ENCODE peak calls at places on chromosome 2, in six cellular contexts. One of them, this sample, is unnamed. For H3K4me1, the result is how much of the 10 kb centered on the place peaks cover.

GRCh38 chr2:182862003-182862402 is 4.4 kb downstream of the FRZB start:
- DNase-seq in right lobe of liver: peak
- DNase-seq in adrenal gland: no peak
- DNase-seq in IMR-90: no peak
- DNase-seq in breast epithelium: no peak
- DNase-seq in HepG2: no peak
- DNase-seq in this sample: no peak

GRCh38 chr2:8145385-8145784 is 536.5 kb upstream of the ID2 start:
- DNase-seq in adrenal gland: no peak
- DNase-seq in right lobe of liver: no peak
- DNase-seq in IMR-90: peak
- DNase-seq in HepG2: no peak
- DNase-seq in breast epithelium: no peak
- DNase-seq in this sample: no peak

GRCh38 chr2:20106746-20107145 is 55.3 kb upstream of the LAPTM4A start:
- DNase-seq in HepG2: no peak
- DNase-seq in IMR-90: no peak
- DNase-seq in adrenal gland: peak
- DNase-seq in right lobe of liver: peak
- DNase-seq in breast epithelium: no peak
- DNase-seq in this sample: no peak

GRCh38 chr2:36708119-36708741 is 11.7 kb downstream of the VIT start:
- DNase-seq in IMR-90: peak
- DNase-seq in right lobe of liver: no peak
- DNase-seq in HepG2: no peak
- DNase-seq in adrenal gland: no peak
- DNase-seq in breast epithelium: no peak
- DNase-seq in this sample: no peak

GRCh38 chr2:231545105-231545902 is 15.1 kb upstream of the NMUR1 start:
- DNase-seq in breast epithelium: no peak
- DNase-seq in adrenal gland: no peak
- DNase-seq in right lobe of liver: no peak
- DNase-seq in HepG2: no peak
- DNase-seq in IMR-90: peak
- DNase-seq in this sample: no peak

GRCh38 chr2:28709101-28709500 is 42.5 kb upstream of the PPP1CB start:
- DNase-seq in HepG2: peak
- DNase-seq in breast epithelium: no peak
- DNase-seq in right lobe of liver: peak
- DNase-seq in IMR-90: peak
- DNase-seq in adrenal gland: no peak
- DNase-seq in this sample: no peak

GRCh38 chr2:227627769-227628168 is 10.5 kb downstream of the SCYGR4 start:
- DNase-seq in IMR-90: no peak
- DNase-seq in right lobe of liver: no peak
- DNase-seq in breast epithelium: no peak
- DNase-seq in HepG2: no peak
- DNase-seq in adrenal gland: no peak
- DNase-seq in this sample: no peak

GRCh38 chr2:96374211-96374951 is 38.8 kb downstream of the NCAPH start:
- DNase-seq in IMR-90: peak
- DNase-seq in HepG2: no peak
- DNase-seq in breast epithelium: peak
- DNase-seq in right lobe of liver: peak
- DNase-seq in adrenal gland: no peak
- DNase-seq in this sample: no peak

GRCh38 chr2:217069263-217070042 is 209.6 kb upstream of the TNP1 start:
- DNase-seq in right lobe of liver: no peak
- DNase-seq in IMR-90: peak
- DNase-seq in HepG2: no peak
- DNase-seq in breast epithelium: no peak
- DNase-seq in adrenal gland: no peak
- DNase-seq in this sample: no peak

GRCh38 chr2:206004004-206004693 is 81.8 kb downstream of the INO80D start:
- DNase-seq in breast epithelium: no peak
- DNase-seq in HepG2: peak
- DNase-seq in right lobe of liver: no peak
- DNase-seq in IMR-90: peak
- DNase-seq in adrenal gland: no peak
- DNase-seq in this sample: no peak

GRCh38 chr2:65349863-65350262 is 82.5 kb downstream of the SPRED2 start:
- DNase-seq in HepG2: peak
- DNase-seq in IMR-90: peak
- DNase-seq in right lobe of liver: no peak
- DNase-seq in breast epithelium: no peak
- DNase-seq in adrenal gland: no peak
- DNase-seq in this sample: no peak

GRCh38 chr2:203934006-203934632 is 2.4 kb upstream of the ICOS start:
- DNase-seq in HepG2: no peak
- DNase-seq in adrenal gland: no peak
- DNase-seq in right lobe of liver: no peak
- DNase-seq in breast epithelium: no peak
- DNase-seq in IMR-90: no peak
- DNase-seq in this sample: no peak

GRCh38 chr2:71513721-71514120 is 60.4 kb downstream of the DYSF start:
- DNase-seq in breast epithelium: no peak
- DNase-seq in IMR-90: no peak
- DNase-seq in HepG2: no peak
- DNase-seq in right lobe of liver: no peak
- DNase-seq in adrenal gland: no peak
- DNase-seq in this sample: no peak

GRCh38 chr2:112701092-112701491 is 19.7 kb upstream of the NT5DC4 start:
- DNase-seq in HepG2: no peak
- DNase-seq in breast epithelium: no peak
- DNase-seq in IMR-90: peak
- DNase-seq in right lobe of liver: peak
- DNase-seq in adrenal gland: no peak
- DNase-seq in this sample: no peak

GRCh38 chr2:236309669-236310029 is 45.4 kb upstream of the ASB18 start:
- DNase-seq in breast epithelium: no peak
- DNase-seq in IMR-90: no peak
- DNase-seq in adrenal gland: no peak
- DNase-seq in HepG2: peak
- DNase-seq in right lobe of liver: no peak
- DNase-seq in this sample: no peak

GRCh38 chr2:112949456-112949855 is 28.4 kb upstream of the IL36G start:
- DNase-seq in breast epithelium: no peak
- DNase-seq in HepG2: no peak
- DNase-seq in adrenal gland: no peak
- DNase-seq in right lobe of liver: no peak
- DNase-seq in IMR-90: no peak
- DNase-seq in this sample: no peak

GRCh38 chr2:46547223-46548102 is 68.1 kb downstream of the TMEM247 start:
- DNase-seq in IMR-90: no peak
- DNase-seq in breast epithelium: no peak
- DNase-seq in HepG2: peak
- DNase-seq in right lobe of liver: no peak
- DNase-seq in adrenal gland: peak
- DNase-seq in this sample: no peak

GRCh38 chr2:196271786-196272185 is 100.4 kb upstream of the STK17B start:
- DNase-seq in HepG2: no peak
- DNase-seq in breast epithelium: no peak
- DNase-seq in IMR-90: no peak
- DNase-seq in adrenal gland: no peak
- DNase-seq in right lobe of liver: no peak
- DNase-seq in this sample: no peak

GRCh38 chr2:37456479-37456878 is 112.0 kb downstream of the QPCT start:
- DNase-seq in breast epithelium: no peak
- DNase-seq in IMR-90: no peak
- DNase-seq in right lobe of liver: no peak
- DNase-seq in HepG2: no peak
- DNase-seq in adrenal gland: no peak
- DNase-seq in this sample: no peak

GRCh38 chr2:134189009-134189717 is 64.7 kb upstream of the MGAT5 start:
- DNase-seq in breast epithelium: no peak
- DNase-seq in right lobe of liver: no peak
- DNase-seq in HepG2: no peak
- DNase-seq in IMR-90: peak
- DNase-seq in adrenal gland: no peak
- DNase-seq in this sample: no peak

GRCh38 chr2:229174794-229175529 is 96.1 kb downstream of the PID1 start:
- DNase-seq in right lobe of liver: no peak
- DNase-seq in adrenal gland: peak
- DNase-seq in breast epithelium: no peak
- DNase-seq in HepG2: no peak
- DNase-seq in IMR-90: peak
- DNase-seq in this sample: no peak

GRCh38 chr2:162773352-162773751 is 65.2 kb downstream of the KCNH7 start:
- DNase-seq in IMR-90: no peak
- DNase-seq in adrenal gland: no peak
- DNase-seq in breast epithelium: no peak
- DNase-seq in HepG2: no peak
- DNase-seq in right lobe of liver: no peak
- DNase-seq in this sample: no peak

GRCh38 chr2:217246108-217246507 is 386.2 kb upstream of the TNP1 start:
- DNase-seq in HepG2: no peak
- DNase-seq in IMR-90: no peak
- DNase-seq in breast epithelium: no peak
- DNase-seq in right lobe of liver: no peak
- DNase-seq in adrenal gland: no peak
- DNase-seq in this sample: no peak

GRCh38 chr2:142603761-142604160 is 273.7 kb upstream of the KYNU start:
- DNase-seq in HepG2: no peak
- DNase-seq in IMR-90: no peak
- DNase-seq in right lobe of liver: no peak
- DNase-seq in adrenal gland: no peak
- DNase-seq in breast epithelium: no peak
- DNase-seq in this sample: no peak

GRCh38 chr2:180258579-180258978 is 251.5 kb upstream of the CWC22 start:
- DNase-seq in HepG2: no peak
- DNase-seq in adrenal gland: no peak
- DNase-seq in breast epithelium: no peak
- DNase-seq in IMR-90: no peak
- DNase-seq in right lobe of liver: no peak
- DNase-seq in this sample: no peak

GRCh38 chr2:70069049-70069448 is 18.2 kb upstream of the PCBP1 start:
- DNase-seq in right lobe of liver: peak
- DNase-seq in IMR-90: peak
- DNase-seq in breast epithelium: no peak
- DNase-seq in HepG2: peak
- DNase-seq in adrenal gland: no peak
- DNase-seq in this sample: no peak

GRCh38 chr2:2707111-2708035 is 376.3 kb upstream of the MYT1L start:
- DNase-seq in right lobe of liver: no peak
- DNase-seq in breast epithelium: no peak
- DNase-seq in adrenal gland: no peak
- DNase-seq in HepG2: no peak
- DNase-seq in IMR-90: no peak
- DNase-seq in this sample: no peak

DNA sequence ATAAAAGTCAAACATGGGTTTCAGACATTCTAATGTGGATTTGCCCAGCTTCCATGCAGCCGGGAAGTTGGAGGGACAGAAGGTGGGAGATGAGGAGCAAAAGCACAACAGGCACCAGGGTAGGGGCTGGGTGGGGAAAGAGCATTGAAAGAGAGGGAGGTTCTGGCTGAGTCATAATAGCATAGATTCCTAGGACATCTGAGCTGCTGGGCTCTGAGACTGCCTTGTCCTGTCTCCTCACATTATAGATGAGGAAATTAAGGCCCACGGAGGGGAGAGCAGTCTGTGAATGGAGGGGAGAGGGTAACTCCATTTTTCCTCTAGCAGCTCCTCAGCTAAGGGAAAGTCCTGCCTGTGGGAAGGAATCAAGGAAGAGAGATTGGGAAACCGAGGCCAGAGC is 26.1 kb downstream of the SH2D6 start:
- DNase-seq in breast epithelium: no peak
- DNase-seq in right lobe of liver: no peak
- DNase-seq in HepG2: no peak
- DNase-seq in IMR-90: peak
- DNase-seq in adrenal gland: no peak
- DNase-seq in this sample: no peak
- H3K27ac ChIP-seq in breast epithelium: no peak
- H3K27ac ChIP-seq in right lobe of liver: no peak
- H3K27ac ChIP-seq in HepG2: no peak
- H3K27ac ChIP-seq in IMR-90: peak
- H3K27ac ChIP-seq in adrenal gland: peak
- H3K27ac ChIP-seq in this sample: peak

GRCh38 chr2:33494155-33494779 is 17.8 kb downstream of the RASGRP3 start:
- DNase-seq in breast epithelium: no peak
- DNase-seq in HepG2: no peak
- DNase-seq in adrenal gland: no peak
- DNase-seq in IMR-90: peak
- DNase-seq in right lobe of liver: no peak
- DNase-seq in this sample: no peak
- TF ChIP-seq POLR2A in breast epithelium: no peak
- TF ChIP-seq POLR2A in HepG2: no peak
- TF ChIP-seq POLR2A in adrenal gland: no peak
- TF ChIP-seq POLR2A in IMR-90: no peak
- TF ChIP-seq POLR2A in right lobe of liver: no peak
- TF ChIP-seq POLR2A in this sample: no peak

GRCh38 chr2:234372506-234372905 is 124.4 kb downstream of the ARL4C start:
- DNase-seq in HepG2: no peak
- DNase-seq in right lobe of liver: no peak
- DNase-seq in IMR-90: no peak
- DNase-seq in breast epithelium: no peak
- DNase-seq in adrenal gland: no peak
- DNase-seq in this sample: no peak
- H3K4me1 ChIP-seq in HepG2: under half
- H3K4me1 ChIP-seq in right lobe of liver: under half
- H3K4me1 ChIP-seq in IMR-90: under half
- H3K4me1 ChIP-seq in breast epithelium: under half
- H3K4me1 ChIP-seq in adrenal gland: under half
- H3K4me1 ChIP-seq in this sample: under half

GRCh38 chr2:178863856-178864620 is 56.8 kb upstream of the TTN start:
- DNase-seq in adrenal gland: peak
- DNase-seq in right lobe of liver: no peak
- DNase-seq in IMR-90: no peak
- DNase-seq in breast epithelium: no peak
- DNase-seq in HepG2: no peak
- DNase-seq in this sample: no peak
- H3K27ac ChIP-seq in adrenal gland: peak
- H3K27ac ChIP-seq in right lobe of liver: no peak
- H3K27ac ChIP-seq in IMR-90: no peak
- H3K27ac ChIP-seq in breast epithelium: peak
- H3K27ac ChIP-seq in HepG2: no peak
- H3K27ac ChIP-seq in this sample: peak